ENCODE peak calls at places on chromosomes 4 and X, in six cellular contexts. M, K, Y, O, E and V are unnamed samples.
A peak's percentile ranks its signal among the peaks of the same experiment; 100 is the strongest.

GRCh38 chrX:1316527-1316926 is 20.1 kb upstream of the IL3RA start:
- DNase-seq in O (no peak), K (no peak), Y (no peak), M (no peak), E (no peak), V (peak; percentile 87)

GRCh38 chr4:131430302-131430701 is 1718.8 kb upstream of the PCDH10 start:
- DNase-seq in E (no peak), K (no peak), O (no peak), M (no peak), Y (no peak), V (no peak)

GRCh38 chr4:113256946-113257345 is 207.5 kb downstream of the ANK2 start:
- DNase-seq in K (no peak), O (no peak), Y (no peak), M (no peak), E (peak; percentile 14), V (no peak)

GRCh38 chr4:122819708-122820449 is 6.8 kb upstream of the FGF2 start:
- DNase-seq in E (peak; percentile 53), O (no peak), Y (peak; percentile 55), M (no peak), K (no peak), V (no peak)

GRCh38 chrX:45143455-45143854 is 57.2 kb downstream of the DIPK2B start:
- DNase-seq in O (no peak), M (no peak), E (peak; percentile 31), Y (no peak), K (no peak), V (no peak)

GRCh38 chr4:54228563-54229501 is at the start of gene PDGFRA:
- DNase-seq in O (peak; percentile 96), M (no peak), E (no peak), Y (peak; percentile 96), K (no peak), V (peak; percentile 80)

GRCh38 chrX:13824746-13825145 is 7.9 kb upstream of the GPM6B start:
- DNase-seq in E (no peak), K (no peak), O (no peak), M (no peak), Y (no peak), V (no peak)

GRCh38 chrX:12370444-12371089 is 232.3 kb downstream of the FRMPD4 start:
- DNase-seq in Y (peak; percentile 72), E (no peak), O (peak; percentile 76), M (no peak), K (no peak), V (no peak)

GRCh38 chrX:43860646-43861370 is 21.4 kb downstream of the MAOB start:
- DNase-seq in E (peak; percentile 47), Y (no peak), O (no peak), K (no peak), M (peak; percentile 24), V (no peak)

GRCh38 chrX:30612250-30612655 is 34.7 kb upstream of the TASL start:
- DNase-seq in E (no peak), Y (no peak), K (no peak), M (no peak), O (no peak), V (no peak)